ENCODE peak calls at places on chromosomes 13 and 19, in five cellular contexts. K is Caco-2, D is BJ, I is IMR-90, C is psoas muscle. H is an unnamed sample.
A peak's percentile ranks its signal among the peaks of the same experiment; 100 is the strongest.

GRCh38 chr13:40471911-40472310 is 194.5 kb downstream of the FOXO1 start:
- DNase-seq in C (no peak), I (no peak), K (no peak), D (no peak), H (no peak)

GRCh38 chr19:30593358-30593757 is 221.2 kb downstream of the ZNF536 start:
- DNase-seq in K (no peak), I (no peak), D (no peak), C (no peak), H (no peak)

GRCh38 chr19:51364200-51365106 is 1.7 kb downstream of the ETFB start:
- DNase-seq in C (no peak), D (no peak), I (no peak), K (no peak), H (no peak)

GRCh38 chr13:21020176-21020575 is 41.2 kb downstream of the LATS2 start:
- DNase-seq in D (no peak), K (no peak), I (no peak), C (no peak), H (no peak)

GRCh38 chr13:95073826-95074345 is 227.4 kb downstream of the ABCC4 start:
- DNase-seq in C (no peak), K (no peak), D (peak; percentile 46), I (no peak), H (peak; percentile 18)

GRCh38 chr13:112713517-112714253 is 23.8 kb downstream of the ATP11A start:
- DNase-seq in D (no peak), K (peak; percentile 29), C (no peak), I (no peak), H (no peak)

GRCh38 chr19:44344255-44344654 is 12.2 kb downstream of the ZNF112 start:
- DNase-seq in C (no peak), I (no peak), K (no peak), D (no peak), H (no peak)

GRCh38 chr19:51514866-51515481 is 13.4 kb upstream of the SIGLEC12 start:
- DNase-seq in D (no peak), K (no peak), I (peak; percentile 48), C (no peak), H (peak; percentile 45)

GRCh38 chr19:2436384-2436783 is 9.0 kb upstream of the TIMM13 start:
- DNase-seq in I (no peak), D (no peak), C (no peak), K (no peak), H (no peak)

GRCh38 chr19:2436926-2437325 is 9.5 kb upstream of the TIMM13 start:
- DNase-seq in I (no peak), K (no peak), D (no peak), C (no peak), H (no peak)

GRCh38 chr19:2440515-2440914 is 13.1 kb upstream of the TIMM13 start:
- DNase-seq in C (no peak), K (no peak), D (no peak), I (no peak), H (no peak)

GRCh38 chr19:2441096-2441752 is 13.8 kb upstream of the TIMM13 start:
- DNase-seq in I (no peak), C (no peak), K (no peak), D (no peak), H (no peak)

GRCh38 chr19:2438178-2438577 is 10.8 kb upstream of the TIMM13 start:
- DNase-seq in I (no peak), K (no peak), C (no peak), D (no peak), H (no peak)
- TF ChIP-seq CTCF in I (no peak), K (no peak), C (no peak), D (no peak), H (no peak)

GRCh38 chr19:10891360-10892108 is 20.2 kb downstream of the CARM1 start:
- DNase-seq in K (no peak), I (no peak), C (no peak), D (no peak), H (no peak)

GRCh38 chr19:10887616-10888367 is 16.4 kb downstream of the CARM1 start:
- DNase-seq in D (no peak), I (no peak), C (no peak), K (no peak), H (no peak)

GRCh38 chr19:10889880-10890279 is 18.5 kb downstream of the CARM1 start:
- DNase-seq in I (no peak), D (no peak), K (no peak), C (no peak), H (no peak)

GRCh38 chr19:10885241-10886169 is 14.2 kb downstream of the CARM1 start:
- DNase-seq in I (no peak), K (no peak), C (no peak), D (no peak), H (no peak)

GRCh38 chr19:10888421-10888866 is 17.1 kb downstream of the CARM1 start:
- DNase-seq in C (no peak), I (no peak), K (no peak), D (no peak), H (no peak)
- H3K4me3 ChIP-seq in C (no peak overlapping the region), I (no peak overlapping the region), K (no peak overlapping the region), D (no peak overlapping the region), H (no peak overlapping the region)

DNA sequence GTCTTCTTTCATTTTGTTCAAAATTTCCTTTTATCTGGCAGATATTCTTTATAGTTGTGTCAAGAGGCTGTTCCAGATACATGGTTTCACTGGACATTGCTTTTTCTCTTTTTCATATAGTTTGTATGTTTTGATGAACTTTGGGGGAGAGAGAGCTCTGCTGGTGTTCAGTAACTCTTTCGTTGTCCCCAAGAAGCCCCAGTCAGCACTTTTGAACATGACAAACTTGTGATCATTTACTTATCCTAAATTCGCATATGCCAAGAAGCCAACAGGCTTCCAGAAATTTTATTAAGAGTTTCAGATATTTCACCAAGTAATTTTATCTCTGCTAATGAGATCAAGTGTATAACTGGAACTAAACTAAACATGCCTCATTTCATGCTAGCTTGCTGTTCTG is 275.8 kb upstream of the GPC6 start:
- DNase-seq in C (no peak), D (no peak), K (no peak), I (no peak), H (no peak)
- TF ChIP-seq CTCF in C (no peak), D (no peak), K (no peak), I (no peak), H (no peak)

DNA sequence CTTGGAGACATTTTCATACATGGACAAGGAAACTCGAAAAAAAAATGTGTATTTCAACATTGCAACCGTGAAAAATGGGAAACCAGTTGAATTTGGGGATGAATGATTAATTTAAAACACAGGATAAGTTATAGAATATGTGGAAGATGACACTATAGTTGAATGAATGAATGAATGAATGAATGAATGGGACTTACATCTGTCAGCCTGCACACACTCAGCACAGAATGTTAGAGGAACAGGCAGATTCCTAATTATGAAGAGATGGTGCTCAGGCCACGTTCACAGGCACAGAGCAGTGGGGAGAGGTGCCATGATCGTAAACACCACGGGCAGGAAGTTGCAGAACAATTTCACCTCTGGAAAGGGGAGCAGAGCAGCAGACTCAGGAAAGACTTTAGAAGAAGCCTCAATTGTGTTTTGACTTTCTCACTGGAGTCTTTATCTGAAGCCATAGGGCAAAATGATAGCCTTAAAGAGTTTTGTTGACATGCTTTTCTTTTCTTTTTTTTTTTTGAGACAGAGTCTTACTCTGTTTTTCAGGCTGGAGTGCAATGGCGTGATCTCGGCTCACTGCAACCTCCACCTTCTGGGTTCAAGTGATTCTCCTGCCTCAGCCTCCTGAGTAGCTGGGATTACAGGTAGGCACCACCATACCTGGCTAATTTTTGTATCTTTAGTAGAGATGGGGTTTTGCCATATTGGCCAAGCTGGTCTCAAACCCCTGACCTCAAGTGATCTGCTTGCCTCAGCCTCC is 4.9 kb upstream of the SULT2A1 start:
- DNase-seq in C (no peak), I (no peak), D (no peak), K (no peak), H (no peak)
- H3K4me3 ChIP-seq in C (no peak overlapping the region), I (no peak overlapping the region), D (no peak overlapping the region), K (no peak overlapping the region), H (no peak overlapping the region)

GRCh38 chr19:13256918-13257317 is 106.7 kb downstream of the IER2 start:
- DNase-seq in I (no peak), D (no peak), C (no peak), K (no peak), H (no peak)

GRCh38 chr19:13255719-13256059 is 105.5 kb downstream of the IER2 start:
- DNase-seq in I (no peak), C (no peak), D (no peak), K (no peak), H (no peak)

GRCh38 chr19:13262450-13262849 is 112.2 kb downstream of the IER2 start:
- DNase-seq in D (peak; percentile 6), K (no peak), C (no peak), I (peak; percentile 61), H (peak; percentile 60)

GRCh38 chr19:13255041-13255718 is 105.0 kb downstream of the IER2 start:
- DNase-seq in I (no peak), C (no peak), D (no peak), K (no peak), H (no peak)

GRCh38 chr19:13260883-13261653 is 110.9 kb downstream of the IER2 start:
- DNase-seq in C (no peak), I (peak; percentile 93), K (no peak), D (peak; percentile 73), H (peak; percentile 89)
- TF ChIP-seq CTCF in C (peak; percentile 5), I (peak; percentile 14), K (no peak), D (no peak), H (peak; percentile 21)

DNA sequence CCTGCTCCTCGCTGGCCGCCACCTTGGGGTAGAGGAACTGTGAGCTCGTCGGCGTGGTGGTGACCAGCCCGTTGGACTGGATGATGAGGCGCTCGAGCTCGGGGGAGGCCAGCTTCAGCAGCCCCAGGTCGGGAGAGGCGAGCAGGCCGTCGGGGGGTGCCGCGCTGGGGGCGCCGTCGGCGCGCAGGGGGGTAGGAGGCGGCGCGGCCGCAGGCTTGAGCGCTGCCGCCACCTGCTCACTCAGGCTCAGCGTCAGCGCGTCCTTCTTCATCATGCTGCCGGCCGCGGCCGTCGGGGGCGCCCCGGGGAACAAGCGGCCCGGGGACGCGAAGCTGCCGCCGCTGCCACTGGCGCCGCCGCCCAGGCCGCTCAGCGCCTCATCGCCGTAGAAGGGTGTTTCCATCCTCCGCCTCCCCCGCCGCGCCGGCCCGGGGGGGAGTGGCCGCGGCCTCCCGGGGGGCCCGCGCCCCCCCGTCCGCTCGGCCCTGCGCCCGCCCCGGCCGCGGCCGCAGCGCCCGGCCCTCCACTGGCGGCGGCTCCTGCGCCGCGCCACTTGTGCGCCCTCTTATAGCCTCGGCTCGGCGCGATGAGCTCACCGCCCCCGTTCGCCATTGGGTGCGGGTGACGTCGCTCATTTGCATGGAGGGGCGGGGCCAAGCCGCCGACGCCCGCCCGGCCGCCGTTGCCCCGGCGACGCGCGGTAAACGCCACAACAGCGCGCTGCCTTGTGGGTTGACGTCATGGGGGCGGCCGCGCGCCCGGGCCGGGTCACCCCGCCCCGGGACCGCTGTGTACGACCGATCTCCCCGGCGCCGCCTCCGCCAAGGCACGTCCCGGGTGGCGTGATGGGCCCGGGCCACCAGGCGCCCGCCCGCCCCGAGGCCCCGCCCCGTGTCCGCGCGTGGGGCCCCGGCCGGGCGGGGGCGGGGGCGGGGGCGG is at the start of gene JUND:
- DNase-seq in C (peak; percentile 98), I (peak; percentile 98), K (peak; percentile 96), D (peak; percentile 84), H (peak; percentile 99)
- H3K4me3 ChIP-seq in C (peak within 1 kb of the TSS; percentile 84), I (peak within 1 kb of the TSS; percentile 95), K (peak within 1 kb of the TSS; percentile 94), D (peak within 1 kb of the TSS; percentile 87), H (peak within 1 kb of the TSS; percentile 96)

GRCh38 chr19:17424743-17425365 is 5.0 kb downstream of the MVB12A start:
- DNase-seq in D (no peak), I (peak; percentile 23), C (peak; percentile 34), K (peak; percentile 58), H (peak; percentile 48)

GRCh38 chr19:17420267-17420924 is 549 bp downstream of the MVB12A start:
- DNase-seq in K (no peak), C (peak; percentile 42), D (no peak), I (no peak), H (peak; percentile 8)

GRCh38 chr19:17419491-17420266 is at the start of gene MVB12A:
- DNase-seq in D (peak; percentile 98), I (peak; percentile 99), K (peak; percentile 97), C (peak; percentile 98), H (peak; percentile 100)

GRCh38 chr19:17421942-17422341 is 2.1 kb downstream of the MVB12A start:
- DNase-seq in I (no peak), D (no peak), C (no peak), K (no peak), H (no peak)

GRCh38 chr19:17423429-17424208 is 3.8 kb downstream of the MVB12A start:
- DNase-seq in K (no peak), D (no peak), C (no peak), I (no peak), H (no peak)
- TF ChIP-seq CTCF in K (no peak), D (no peak), C (no peak), I (no peak), H (no peak)

H was measured in astrocyte of the spinal cord.